ENCODE peak calls at places on chromosome 19, in six cellular contexts. P is astrocyte of the cerebellum; A is Kasumi-1; G is activated T-cell treated with anti-CD3 and anti-CD28 coated beads, Interleukin-2, amount 50 U/mL, for 72 hours; C is thoracic aorta; Q is DMS 273 treated with DMSO at 0.1 percent for 48 hours. B is an unnamed sample.

GRCh38 chr19:383040-383439 is 25.9 kb downstream of the C2CD4C start:
- DNase-seq in P (no peak), A (no peak), G (no peak), C (no peak), Q (no peak), B (no peak)

GRCh38 chr19:14471436-14472187 is 3.5 kb downstream of the PTGER1 start:
- DNase-seq in P (no peak), A (no peak), G (no peak), C (no peak), Q (no peak), B (no peak)

GRCh38 chr19:33366917-33367316 is 6.6 kb upstream of the CEBPG start:
- DNase-seq in P (no peak), A (no peak), G (no peak), C (no peak), Q (no peak), B (no peak)

GRCh38 chr19:38139122-38139521 is 84.9 kb downstream of the DPF1 start:
- DNase-seq in P (no peak), A (no peak), G (no peak), C (no peak), Q (no peak), B (no peak)

GRCh38 chr19:3665681-3666544 is 34.4 kb downstream of the PIP5K1C start:
- DNase-seq in P (no peak), A (peak), G (peak), C (peak), Q (no peak), B (peak)

GRCh38 chr19:3687774-3688706 is 12.2 kb downstream of the PIP5K1C start:
- DNase-seq in P (no peak), A (no peak), G (peak), C (no peak), Q (no peak), B (peak)

GRCh38 chr19:10289167-10289835 is 451 bp upstream of the ICAM5 start:
- DNase-seq in P (no peak), A (peak), G (peak), C (no peak), Q (peak), B (peak)

GRCh38 chr19:15871570-15871969 is 26.3 kb downstream of the CYP4F2 start:
- DNase-seq in P (no peak), A (peak), G (peak), C (no peak), Q (no peak), B (peak)

GRCh38 chr19:1410136-1410786 is 2.9 kb downstream of the DAZAP1 start:
- DNase-seq in P (no peak), A (no peak), G (peak), C (no peak), Q (no peak), B (no peak)

GRCh38 chr19:50820086-50820485 is 3.5 kb downstream of the KLK1 start:
- DNase-seq in P (no peak), A (no peak), G (no peak), C (no peak), Q (no peak), B (no peak)